ENCODE peak calls at places on chromosomes 13 and 19, in four cellular contexts. U is suprapubic skin, C is nephron progenitor cell, Y is HFF-Myc. Z is an unnamed sample.

GRCh38 chr19:13026478-13026999 is 31.3 kb downstream of the NFIX start:
- DNase-seq in U (no peak), C (no peak), Y (no peak), Z (no peak)

GRCh38 chr19:55206664-55207500 is 2.4 kb downstream of the PTPRH start:
- DNase-seq in Y (peak; percentile 56), C (peak; percentile 75), U (peak; percentile 86), Z (no peak)

GRCh38 chr19:29247912-29248311 is 35.0 kb upstream of the UQCRFS1 start:
- DNase-seq in Y (no peak), U (peak; percentile 38), C (no peak), Z (no peak)

GRCh38 chr19:14507704-14508246 is 10.4 kb downstream of the DNAJB1 start:
- DNase-seq in Y (no peak), C (no peak), U (no peak), Z (no peak)

GRCh38 chr13:41463823-41464602 is 6.7 kb downstream of the RGCC start:
- DNase-seq in C (no peak), U (no peak), Y (no peak), Z (no peak)

GRCh38 chr13:40388617-40389016 is 277.8 kb downstream of the FOXO1 start:
- DNase-seq in Y (peak; percentile 47), U (no peak), C (no peak), Z (no peak)

GRCh38 chr19:2462635-2463421 is 6.1 kb upstream of the LMNB2 start:
- DNase-seq in Y (peak; percentile 93), U (peak; percentile 89), C (peak; percentile 79), Z (no peak)

GRCh38 chr19:18435848-18436631 is 1.9 kb downstream of the ISYNA1 start:
- DNase-seq in Y (no peak), C (no peak), U (no peak), Z (no peak)

GRCh38 chr13:75906315-75906714 is 270.2 kb downstream of the LMO7 start:
- DNase-seq in C (no peak), Y (no peak), U (no peak), Z (no peak)

GRCh38 chr13:28586585-28587540 is 72.1 kb upstream of the POMP start:
- DNase-seq in Y (no peak), U (no peak), C (no peak), Z (no peak)

GRCh38 chr19:8595651-8596050 is 14.9 kb downstream of the ADAMTS10 start:
- DNase-seq in U (no peak), C (no peak), Y (no peak), Z (no peak)

GRCh38 chr19:8596168-8596567 is 14.3 kb downstream of the ADAMTS10 start:
- DNase-seq in C (no peak), U (no peak), Y (no peak), Z (no peak)

GRCh38 chr19:8589177-8589714 is 12.0 kb upstream of the MYO1F start:
- DNase-seq in C (no peak), U (no peak), Y (no peak), Z (no peak)

GRCh38 chr19:8592231-8593009 is 15.2 kb upstream of the MYO1F start:
- DNase-seq in C (peak; percentile 100), Y (no peak), U (peak; percentile 99), Z (peak; percentile 96)

GRCh38 chr19:8593931-8594330 is 16.6 kb downstream of the ADAMTS10 start:
- DNase-seq in C (no peak), U (no peak), Y (no peak), Z (no peak)
- TF ChIP-seq CTCF in C (no peak), U (no peak), Y (no peak), Z (peak; percentile 40)

DNA sequence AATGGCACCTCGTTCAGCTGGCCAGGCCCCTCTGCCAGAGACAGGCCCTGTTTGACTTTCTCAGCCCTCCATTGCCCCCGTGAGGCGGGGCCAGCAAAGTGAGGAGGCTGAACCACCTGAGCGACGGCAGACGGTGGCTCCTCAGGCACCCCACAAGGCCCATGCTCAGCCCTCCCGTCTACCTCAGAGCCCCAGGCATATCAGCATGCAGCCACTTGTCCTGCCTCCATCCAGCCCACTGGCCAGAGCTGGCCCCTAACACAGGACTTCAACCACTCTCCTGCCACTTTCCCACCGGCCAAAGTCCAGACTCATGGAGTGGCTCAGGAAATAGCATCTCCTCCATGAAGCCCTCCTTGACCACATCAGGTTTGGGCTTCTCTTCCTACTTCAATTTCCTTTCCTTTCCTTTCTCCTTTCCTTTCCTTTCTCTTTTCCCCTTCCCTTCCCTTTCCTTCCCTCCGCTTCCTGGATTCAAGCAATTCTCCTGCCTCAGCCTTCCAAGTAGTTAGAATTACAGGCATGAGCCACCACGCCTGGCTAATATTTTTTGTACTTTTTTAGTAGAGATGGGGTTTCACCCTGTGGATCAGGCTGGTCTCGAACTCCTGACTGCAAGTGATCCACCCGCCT is 9.3 kb downstream of the SLC7A10 start:
- DNase-seq in U (no peak), C (no peak), Y (no peak), Z (no peak)
- TF ChIP-seq CTCF in U (no peak), C (no peak), Y (no peak), Z (no peak)

DNA sequence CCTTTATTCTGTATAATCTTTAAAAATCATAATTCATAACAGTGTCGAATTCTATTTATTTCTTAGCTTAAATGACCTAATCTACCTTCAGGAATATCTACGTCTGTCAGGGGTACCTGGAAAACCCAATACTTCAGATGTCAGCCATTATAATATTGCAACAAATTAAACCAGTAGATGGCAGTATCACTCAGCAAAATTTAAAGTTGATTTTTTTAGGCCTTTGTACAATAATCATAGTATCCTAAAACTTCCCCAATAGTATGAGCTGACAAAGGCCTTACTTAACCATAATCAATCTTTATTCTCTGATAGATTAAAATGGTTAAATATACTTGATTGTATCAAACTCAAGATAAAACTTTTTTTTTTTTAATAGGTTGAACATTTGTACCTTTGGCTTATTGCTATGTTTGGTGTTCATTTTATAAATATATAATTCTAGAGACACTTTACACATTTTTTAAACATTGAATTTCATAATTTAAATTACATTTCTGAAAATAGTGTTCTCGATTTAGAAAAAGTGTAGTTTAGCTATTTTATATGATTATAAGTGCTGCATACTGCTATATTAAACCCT is 830.2 kb upstream of the SPRY2 start:
- DNase-seq in C (no peak), Y (no peak), U (no peak), Z (no peak)
- TF ChIP-seq CTCF in C (peak; percentile 69), Y (peak; percentile 9), U (no peak), Z (peak; percentile 87)

GRCh38 chr19:35397064-35397463 is 26.2 kb downstream of the GPR42 start:
- DNase-seq in C (no peak), Y (no peak), U (no peak), Z (no peak)
- TF ChIP-seq CTCF in C (no peak), Y (no peak), U (no peak), Z (no peak)

GRCh38 chr19:35329323-35329722 is 336 bp downstream of the CD22 start:
- DNase-seq in Y (no peak), C (no peak), U (no peak), Z (no peak)

GRCh38 chr19:35328851-35329285 is at the start of gene CD22:
- DNase-seq in Y (no peak), C (no peak), U (no peak), Z (no peak)

GRCh38 chr19:35331551-35332214 is 2.7 kb downstream of the CD22 start:
- DNase-seq in Y (no peak), C (no peak), U (no peak), Z (no peak)

GRCh38 chr19:35330475-35330874 is 1.5 kb downstream of the CD22 start:
- DNase-seq in U (no peak), Y (no peak), C (no peak), Z (no peak)

DNA sequence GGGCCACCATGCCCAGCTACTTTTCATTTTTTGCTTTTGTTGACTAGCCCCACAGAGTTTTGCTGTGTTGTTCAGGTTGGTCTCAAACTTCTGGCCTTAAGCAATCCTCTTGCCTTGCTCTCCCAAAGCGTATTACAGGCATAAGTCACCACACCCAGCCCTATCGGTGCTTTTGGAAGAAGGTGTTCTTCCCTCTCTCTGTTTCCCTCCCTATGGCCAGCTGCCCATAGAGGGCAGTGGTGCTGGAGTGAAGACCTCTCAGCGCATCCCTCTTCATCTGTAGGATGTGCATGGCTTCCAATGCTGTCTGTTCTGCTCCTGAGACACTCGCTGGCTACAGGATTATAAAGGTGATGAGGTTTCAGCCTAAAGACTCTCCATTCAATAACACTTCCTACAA is 1.3 kb upstream of the CD22 start:
- DNase-seq in Y (no peak), C (no peak), U (no peak), Z (no peak)
- TF ChIP-seq CTCF in Y (peak; percentile 41), C (no peak), U (no peak), Z (peak; percentile 36)

GRCh38 chr19:5111051-5111450 is 142.1 kb downstream of the KDM4B start:
- DNase-seq in Y (no peak), C (no peak), U (no peak), Z (no peak)

GRCh38 chr19:5108123-5108613 is 139.3 kb downstream of the KDM4B start:
- DNase-seq in U (no peak), Y (no peak), C (no peak), Z (no peak)

GRCh38 chr19:5108866-5109265 is 140.0 kb downstream of the KDM4B start:
- DNase-seq in U (no peak), C (no peak), Y (no peak), Z (no peak)

GRCh38 chr19:5110546-5110945 is 141.6 kb downstream of the KDM4B start:
- DNase-seq in Y (no peak), C (no peak), U (no peak), Z (no peak)

DNA sequence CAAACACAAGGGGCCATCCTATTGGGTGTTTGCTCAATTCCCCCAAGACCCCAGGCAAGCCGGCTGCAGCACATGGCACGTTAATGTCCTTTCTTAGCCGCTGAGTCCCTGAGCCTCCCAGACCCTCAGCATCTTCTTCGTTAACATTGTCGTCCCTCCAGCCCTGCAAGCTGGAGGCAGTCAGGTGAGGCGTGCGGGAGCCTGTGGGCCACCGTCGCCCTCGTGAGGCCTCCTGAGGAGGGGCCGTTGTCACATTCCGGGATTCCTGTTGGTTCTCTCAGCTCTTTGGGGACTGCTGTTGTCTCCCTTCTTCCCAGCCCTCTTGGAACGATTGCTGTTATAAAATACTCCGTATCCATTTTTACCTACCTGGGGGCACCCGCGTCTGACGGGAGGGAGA is 140.6 kb downstream of the KDM4B start:
- DNase-seq in C (no peak), U (no peak), Y (no peak), Z (no peak)
- TF ChIP-seq CTCF in C (no peak), U (no peak), Y (no peak), Z (no peak)

GRCh38 chr13:94344126-94344863 is 135.2 kb downstream of the DCT start:
- DNase-seq in C (no peak), Y (no peak), U (no peak), Z (no peak)

GRCh38 chr13:94346261-94347019 is 133.0 kb downstream of the DCT start:
- DNase-seq in U (no peak), Y (no peak), C (no peak), Z (no peak)

GRCh38 chr13:94342436-94343242 is 136.8 kb downstream of the DCT start:
- DNase-seq in Y (no peak), C (no peak), U (no peak), Z (no peak)

GRCh38 chr13:94343243-94343585 is 136.3 kb downstream of the DCT start:
- DNase-seq in U (no peak), Y (no peak), C (no peak), Z (no peak)

GRCh38 chr13:94345374-94346195 is 133.9 kb downstream of the DCT start:
- DNase-seq in C (no peak), Y (peak; percentile 63), U (no peak), Z (no peak)
- TF ChIP-seq CTCF in C (no peak), Y (peak; percentile 5), U (no peak), Z (no peak)